ENCODE peak calls at places on chromosomes 6 and 20, in seven cellular contexts. N is fibroblast of the aortic adventitia, S is hepatocyte, A is left ventricle myocardium inferior, O is BJ, H is nephron progenitor cell, J is neural crest cell. G is an unnamed sample.

GRCh38 chr20:60056345-60057122 is 98.3 kb downstream of the CDH26 start:
- DNase-seq in N (no peak), S (no peak), A (no peak), O (no peak), H (no peak), J (no peak), G (no peak)

GRCh38 chr6:78538002-78538401 is 329.3 kb upstream of the IRAK1BP1 start:
- DNase-seq in N (peak), S (no peak), A (no peak), O (no peak), H (no peak), J (no peak), G (no peak)

GRCh38 chr6:16319813-16320532 is 81.6 kb downstream of the GMPR start:
- DNase-seq in N (peak), S (peak), A (peak), O (peak), H (no peak), J (no peak), G (no peak)

GRCh38 chr6:13248953-13249432 is 79.3 kb downstream of the TBC1D7 start:
- DNase-seq in N (no peak), S (no peak), A (no peak), O (no peak), H (no peak), J (no peak), G (no peak)

GRCh38 chr6:169253745-169254238 is at the start of gene THBS2:
- DNase-seq in N (peak), S (peak), A (peak), O (peak), H (peak), J (no peak), G (peak)

GRCh38 chr20:41133709-41134361 is 3.5 kb upstream of the PLCG1 start:
- DNase-seq in N (no peak), S (no peak), A (no peak), O (no peak), H (no peak), J (no peak), G (no peak)

GRCh38 chr6:22765015-22765414 is 195.6 kb downstream of the HDGFL1 start:
- DNase-seq in N (peak), S (no peak), A (no peak), O (no peak), H (no peak), J (no peak), G (no peak)

GRCh38 chr6:150413768-150414167 is 45.0 kb downstream of the IYD start:
- DNase-seq in N (no peak), S (no peak), A (no peak), O (no peak), H (no peak), J (no peak), G (no peak)

GRCh38 chr6:21277601-21278043 is 315.9 kb upstream of the SOX4 start:
- DNase-seq in N (no peak), S (peak), A (no peak), O (no peak), H (no peak), J (no peak), G (no peak)

GRCh38 chr6:32689531-32690505 is 23.4 kb upstream of the HLA-DQB1 start:
- DNase-seq in N (no peak), S (no peak), A (no peak), O (no peak), H (no peak), J (no peak), G (no peak)

GRCh38 chr20:3067139-3068009 is 4.0 kb upstream of the OXT start:
- DNase-seq in N (no peak), S (no peak), A (no peak), O (no peak), H (no peak), J (no peak), G (no peak)

GRCh38 chr20:24972341-24972740 is 20.2 kb downstream of the APMAP start:
- DNase-seq in N (no peak), S (no peak), A (no peak), O (no peak), H (no peak), J (no peak), G (no peak)

GRCh38 chr6:163324928-163325784 is 89.4 kb upstream of the QKI start:
- DNase-seq in N (no peak), S (peak), A (peak), O (no peak), H (peak), J (peak), G (no peak)

GRCh38 chr20:3406481-3407425 is 716 bp downstream of the DNAAF9 start:
- DNase-seq in N (peak), S (peak), A (no peak), O (no peak), H (peak), J (peak), G (peak)

GRCh38 chr20:19137641-19138040 is 74.8 kb upstream of the SLC24A3 start:
- DNase-seq in N (no peak), S (no peak), A (no peak), O (no peak), H (no peak), J (no peak), G (no peak)

GRCh38 chr6:129717287-129717686 is 7.3 kb upstream of the ARHGAP18 start:
- DNase-seq in N (peak), S (peak), A (no peak), O (no peak), H (no peak), J (no peak), G (no peak)

GRCh38 chr20:24622856-24623255 is 153.4 kb downstream of the SYNDIG1 start:
- DNase-seq in N (no peak), S (no peak), A (no peak), O (no peak), H (no peak), J (no peak), G (no peak)

GRCh38 chr6:100171533-100172321 is 177.7 kb upstream of the MCHR2 start:
- DNase-seq in N (no peak), S (no peak), A (no peak), O (no peak), H (no peak), J (no peak), G (peak)

GRCh38 chr6:25601797-25602679 is 50.0 kb upstream of the SCGN start:
- DNase-seq in N (peak), S (peak), A (no peak), O (peak), H (no peak), J (no peak), G (peak)

GRCh38 chr6:111201155-111201554 is 113.9 kb downstream of the SLC16A10 start:
- DNase-seq in N (no peak), S (no peak), A (no peak), O (no peak), H (no peak), J (no peak), G (no peak)

GRCh38 chr6:57021086-57021720 is 25.3 kb upstream of the KIAA1586 start:
- DNase-seq in N (peak), S (peak), A (no peak), O (peak), H (peak), J (no peak), G (peak)

GRCh38 chr6:118509009-118509617 is 39.0 kb upstream of the PLN start:
- DNase-seq in N (peak), S (peak), A (no peak), O (no peak), H (no peak), J (no peak), G (no peak)

GRCh38 chr6:41167173-41167963 is 4.5 kb upstream of the TREM2 start:
- DNase-seq in N (peak), S (peak), A (no peak), O (no peak), H (peak), J (peak), G (no peak)

GRCh38 chr20:45318948-45319347 is 10.8 kb upstream of the MATN4 start:
- DNase-seq in N (no peak), S (no peak), A (no peak), O (no peak), H (no peak), J (no peak), G (no peak)

GRCh38 chr20:45315672-45316071 is 7.6 kb upstream of the MATN4 start:
- DNase-seq in N (no peak), S (no peak), A (no peak), O (no peak), H (no peak), J (no peak), G (no peak)

GRCh38 chr20:45316150-45317080 is 8.3 kb upstream of the MATN4 start:
- DNase-seq in N (no peak), S (no peak), A (no peak), O (no peak), H (no peak), J (no peak), G (no peak)

GRCh38 chr20:45318386-45318939 is 10.4 kb upstream of the MATN4 start:
- DNase-seq in N (no peak), S (no peak), A (no peak), O (no peak), H (no peak), J (no peak), G (no peak)

GRCh38 chr20:45317826-45318225 is 9.7 kb upstream of the MATN4 start:
- DNase-seq in N (no peak), S (no peak), A (no peak), O (no peak), H (no peak), J (no peak), G (no peak)
- TF ChIP-seq CTCF in N (no peak), S (no peak), A (no peak), O (no peak), H (no peak), J (no peak), G (no peak)

GRCh38 chr20:20160513-20160912 is 108.2 kb downstream of the CFAP61 start:
- DNase-seq in N (no peak), S (no peak), A (no peak), O (no peak), H (no peak), J (no peak), G (no peak)

DNA sequence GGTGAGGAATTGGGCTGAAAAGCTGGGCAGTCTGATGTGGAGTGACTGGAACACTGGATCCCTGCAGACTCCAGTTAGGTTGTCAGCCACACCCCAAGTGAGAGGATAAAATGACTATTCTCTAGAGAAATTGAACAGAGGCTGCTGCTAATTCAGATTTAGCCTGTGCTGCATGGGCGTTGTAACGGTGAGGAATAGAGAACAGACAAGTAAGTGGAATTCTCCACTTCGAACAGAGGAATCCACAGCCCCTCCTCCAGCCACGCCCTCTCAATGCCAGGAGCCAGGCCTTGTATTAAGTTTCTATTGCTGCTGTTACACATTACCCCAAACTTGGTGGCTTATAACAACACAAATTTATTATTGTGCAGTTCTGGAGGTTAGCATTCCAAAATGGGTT is 109.3 kb downstream of the CFAP61 start:
- DNase-seq in N (no peak), S (no peak), A (no peak), O (no peak), H (no peak), J (no peak), G (no peak)
- TF ChIP-seq CTCF in N (no peak), S (no peak), A (no peak), O (no peak), H (no peak), J (no peak), G (no peak)

GRCh38 chr20:1983311-1983710 is 10.5 kb downstream of the PDYN start:
- DNase-seq in N (no peak), S (no peak), A (no peak), O (no peak), H (no peak), J (no peak), G (no peak)
- TF ChIP-seq CTCF in N (no peak), S (no peak), A (no peak), O (no peak), H (no peak), J (no peak), G (no peak)

GRCh38 chr20:10408427-10408826 is 25.6 kb downstream of the MKKS start:
- DNase-seq in N (no peak), S (no peak), A (no peak), O (no peak), H (no peak), J (no peak), G (no peak)

GRCh38 chr20:10411673-10412072 is 22.3 kb downstream of the MKKS start:
- DNase-seq in N (no peak), S (no peak), A (no peak), O (no peak), H (no peak), J (no peak), G (no peak)

GRCh38 chr20:10414982-10415650 is 18.9 kb downstream of the MKKS start:
- DNase-seq in N (no peak), S (no peak), A (no peak), O (no peak), H (no peak), J (no peak), G (no peak)

GRCh38 chr20:10412591-10413408 is 21.2 kb downstream of the MKKS start:
- DNase-seq in N (peak), S (no peak), A (no peak), O (no peak), H (no peak), J (no peak), G (no peak)
- TF ChIP-seq CTCF in N (peak), S (peak), A (peak), O (no peak), H (no peak), J (no peak), G (peak)